ENCODE peak calls at places on chromosome 6, in four cellular contexts. H is HCT116, N is HEK293T, E is K562. U is an unnamed sample.

GRCh38 chr6:134004714-134005113 is 47.7 kb downstream of the SLC2A12 start:
- DNase-seq in E (no peak), N (no peak), H (no peak), U (no peak)

GRCh38 chr6:135812085-135812526 is 39.4 kb upstream of the PDE7B start:
- DNase-seq in N (no peak), H (no peak), E (no peak), U (no peak)

GRCh38 chr6:166760288-166760687 is 133.2 kb upstream of the RPS6KA2 start:
- DNase-seq in H (no peak), N (no peak), E (no peak), U (no peak)

GRCh38 chr6:149987602-149988107 is 23.9 kb downstream of the ULBP1 start:
- DNase-seq in N (no peak), E (no peak), H (no peak), U (no peak)

GRCh38 chr6:130885392-130886192 is 58.4 kb downstream of the SMLR1 start:
- DNase-seq in E (peak; percentile 68), H (peak; percentile 80), N (peak; percentile 75), U (peak; percentile 72)

GRCh38 chr6:29850011-29850553 is 22.5 kb downstream of the HLA-G start:
- DNase-seq in E (peak; percentile 57), N (no peak), H (no peak), U (peak; percentile 53)

GRCh38 chr6:12530345-12530744 is 186.2 kb upstream of the PHACTR1 start:
- DNase-seq in N (no peak), H (no peak), E (no peak), U (no peak)

GRCh38 chr6:144351741-144352140 is 66.6 kb downstream of the UTRN start:
- DNase-seq in H (no peak), N (no peak), E (no peak), U (no peak)

GRCh38 chr6:82111818-82112217 is 135.7 kb downstream of the IBTK start:
- DNase-seq in N (no peak), E (no peak), H (no peak), U (no peak)

GRCh38 chr6:82176616-82177015 is 70.9 kb downstream of the IBTK start:
- DNase-seq in E (no peak), N (no peak), H (no peak), U (no peak)

GRCh38 chr6:21914121-21914973 is 320.8 kb downstream of the SOX4 start:
- DNase-seq in H (no peak), N (peak; percentile 20), E (no peak), U (no peak)

GRCh38 chr6:10583509-10583908 is 62.4 kb downstream of the GCNT2 start:
- DNase-seq in N (no peak), H (no peak), E (no peak), U (no peak)

GRCh38 chr6:169556758-169557505 is 144.9 kb downstream of the WDR27 start:
- DNase-seq in E (no peak), N (no peak), H (no peak), U (no peak)

GRCh38 chr6:62479722-62480121 is 193.7 kb upstream of the KHDRBS2 start:
- DNase-seq in H (no peak), N (no peak), E (no peak), U (no peak)

GRCh38 chr6:168304752-168305015 is 14.9 kb downstream of the DACT2 start:
- DNase-seq in N (no peak), H (no peak), E (no peak), U (no peak)

GRCh38 chr6:116190550-116190949 is 63.3 kb downstream of the TSPYL4 start:
- DNase-seq in E (no peak), N (no peak), H (no peak), U (no peak)

GRCh38 chr6:66662196-66662595 is 955.2 kb upstream of the EYS start:
- DNase-seq in N (no peak), H (no peak), E (no peak), U (no peak)

GRCh38 chr6:166003569-166003968 is 164.1 kb downstream of the TBXT start:
- DNase-seq in N (no peak), H (no peak), E (no peak), U (no peak)

DNA sequence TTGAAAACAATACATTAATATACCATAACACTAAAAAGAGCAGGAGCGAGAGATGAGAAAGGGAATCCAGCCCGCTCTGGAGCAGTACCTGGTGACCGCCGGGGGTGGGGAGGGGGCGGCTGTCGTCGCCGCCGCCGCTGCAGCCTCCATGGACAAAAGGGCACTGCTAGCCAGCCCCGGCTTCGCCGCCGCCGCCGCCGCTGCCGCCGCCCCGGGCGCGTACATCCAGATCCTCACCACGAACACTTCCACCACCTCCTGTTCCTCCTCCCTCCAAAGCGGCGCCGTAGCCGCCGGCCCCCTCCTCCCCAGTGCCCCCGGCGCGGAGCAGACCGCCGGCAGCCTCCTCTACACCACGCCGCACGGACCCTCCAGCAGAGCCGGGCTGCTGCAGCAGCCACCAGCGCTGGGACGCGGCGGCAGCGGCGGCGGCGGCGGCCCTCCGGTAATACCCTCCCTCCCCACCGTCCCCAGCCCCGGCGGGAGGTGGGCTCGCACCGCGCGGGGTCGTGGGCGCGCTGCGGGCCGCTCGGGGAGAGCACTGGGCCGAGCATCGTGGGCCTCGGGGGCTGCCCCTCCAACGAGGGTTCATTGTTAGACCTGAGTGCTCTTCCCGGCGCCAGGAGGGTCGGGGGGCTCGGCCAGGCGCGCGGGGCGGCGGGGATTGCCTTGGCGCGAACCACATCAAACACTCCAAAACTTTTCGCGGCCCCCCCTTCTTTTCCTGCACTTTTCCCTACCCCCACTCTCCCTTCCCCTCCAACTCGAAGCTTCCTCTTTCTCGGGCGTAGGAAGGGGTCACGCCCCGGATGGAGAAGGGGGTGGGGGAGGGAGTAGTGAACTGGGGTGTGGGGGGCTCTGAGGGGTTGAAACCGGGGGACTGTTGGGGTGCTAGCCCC is 751 bp downstream of the E2F3 start:
- DNase-seq in E (peak; percentile 72), N (peak; percentile 22), H (peak; percentile 12), U (peak; percentile 32)
- TF ChIP-seq SP1 in E (no peak), N (no peak), H (no peak), U (no peak)

DNA sequence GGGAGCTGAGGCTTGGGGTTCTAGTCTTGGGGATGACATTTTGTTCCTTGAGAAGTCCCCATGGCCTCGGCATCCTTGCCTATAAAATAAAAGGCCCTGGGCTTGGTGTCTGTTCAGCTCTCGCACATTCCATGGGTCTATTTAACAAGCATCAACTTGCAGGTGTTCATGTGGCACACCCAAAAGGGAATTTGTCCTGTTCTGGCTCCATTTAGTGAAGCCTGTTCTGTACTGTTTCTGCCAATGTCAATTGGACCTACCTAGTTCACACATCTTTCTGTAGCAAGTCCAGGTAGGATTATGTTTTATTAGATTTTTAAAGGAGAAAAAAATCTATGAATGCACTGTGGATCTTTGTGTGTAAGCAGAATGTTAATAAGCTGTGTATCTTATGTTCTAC is 262.0 kb downstream of the HIVEP2 start:
- DNase-seq in H (no peak), N (no peak), E (no peak), U (no peak)
- TF ChIP-seq SP1 in H (no peak), N (no peak), E (no peak), U (no peak)

GRCh38 chr6:108658174-108658573 is 97.5 kb downstream of the FOXO3 start:
- DNase-seq in N (no peak), H (no peak), E (no peak), U (no peak)

GRCh38 chr6:108656834-108657233 is 96.1 kb downstream of the FOXO3 start:
- DNase-seq in E (no peak), N (no peak), H (no peak), U (no peak)

GRCh38 chr6:108653864-108654402 is 93.2 kb downstream of the FOXO3 start:
- DNase-seq in N (no peak), E (no peak), H (no peak), U (no peak)

GRCh38 chr6:108654465-108655106 is 93.9 kb downstream of the FOXO3 start:
- DNase-seq in E (no peak), N (no peak), H (no peak), U (no peak)

GRCh38 chr6:108655840-108656650 is 95.3 kb downstream of the FOXO3 start:
- DNase-seq in E (no peak), N (no peak), H (no peak), U (no peak)
- TF ChIP-seq SP1 in E (no peak), N (no peak), H (no peak), U (no peak)

GRCh38 chr6:118187568-118188164 is 280.6 kb downstream of the SLC35F1 start:
- DNase-seq in N (no peak), H (no peak), E (no peak), U (no peak)
- TF ChIP-seq SP1 in N (no peak), H (no peak), E (no peak), U (no peak)

GRCh38 chr6:15870354-15871043 is 207.7 kb upstream of the DTNBP1 start:
- DNase-seq in E (no peak), H (no peak), N (no peak), U (no peak)

GRCh38 chr6:15874351-15874750 is 211.5 kb upstream of the DTNBP1 start:
- DNase-seq in N (no peak), H (no peak), E (no peak), U (no peak)

GRCh38 chr6:15874821-15875220 is 212.0 kb upstream of the DTNBP1 start:
- DNase-seq in E (no peak), N (no peak), H (no peak), U (no peak)

GRCh38 chr6:15872252-15873103 is 209.7 kb upstream of the DTNBP1 start:
- DNase-seq in N (no peak), E (no peak), H (no peak), U (no peak)

GRCh38 chr6:15871211-15871770 is 208.5 kb upstream of the DTNBP1 start:
- DNase-seq in H (no peak), E (no peak), N (no peak), U (no peak)
- TF ChIP-seq SP1 in H (no peak), E (no peak), N (no peak), U (no peak)

GRCh38 chr6:92428443-92428842 is 990.9 kb downstream of the EPHA7 start:
- DNase-seq in N (no peak), E (no peak), H (no peak), U (no peak)
- TF ChIP-seq SP1 in N (no peak), E (no peak), H (no peak), U (no peak)

GRCh38 chr6:109252261-109253041 is 129.8 kb downstream of the CD164 start:
- DNase-seq in E (no peak), H (no peak), N (no peak), U (no peak)
- TF ChIP-seq SP1 in E (no peak), H (no peak), N (no peak), U (no peak)

GRCh38 chr6:24193364-24193763 is 67.3 kb downstream of the NRSN1 start:
- DNase-seq in H (no peak), E (no peak), N (no peak), U (no peak)

GRCh38 chr6:24191346-24191745 is 65.3 kb downstream of the NRSN1 start:
- DNase-seq in H (no peak), N (no peak), E (no peak), U (no peak)

GRCh38 chr6:24183584-24183983 is 57.6 kb downstream of the NRSN1 start:
- DNase-seq in N (no peak), H (no peak), E (no peak), U (no peak)

GRCh38 chr6:24188571-24188970 is 62.6 kb downstream of the NRSN1 start:
- DNase-seq in N (no peak), H (no peak), E (no peak), U (no peak)
- TF ChIP-seq SP1 in N (no peak), H (no peak), E (no peak), U (no peak)

GRCh38 chr6:5175635-5176034 is 85.1 kb downstream of the LYRM4 start:
- DNase-seq in H (no peak), N (no peak), E (no peak), U (no peak)
- TF ChIP-seq SP1 in H (no peak), N (no peak), E (no peak), U (no peak)